ENCODE peak calls at places on chromosomes 2 and 18, in seven cellular contexts. F, S, W, Z, E, H and M are unnamed samples.
A peak's percentile ranks its signal among the peaks of the same experiment; 100 is the strongest.

GRCh38 chr2:113370030-113370429 is 67.5 kb upstream of the ZNG1B start:
- DNase-seq in E (no peak), S (no peak), H (no peak), Z (no peak), F (no peak), W (no peak), M (peak; percentile 4)

GRCh38 chr2:42793314-42794270 is 1.2 kb upstream of the HAAO start:
- DNase-seq in Z (peak; percentile 31), H (peak; percentile 51), E (no peak), W (no peak), S (no peak), F (no peak), M (no peak)

GRCh38 chr18:75164479-75164878 is 44.5 kb downstream of the PTGR3 start:
- DNase-seq in H (no peak), F (no peak), W (no peak), S (no peak), E (no peak), Z (no peak), M (no peak)

GRCh38 chr2:16654775-16655456 is 10.7 kb downstream of the CYRIA start:
- DNase-seq in H (no peak), Z (no peak), W (no peak), F (no peak), E (no peak), S (no peak), M (no peak)

GRCh38 chr2:72915907-72916742 is 1.2 kb upstream of the EMX1 start:
- DNase-seq in Z (no peak), S (no peak), W (peak; percentile 43), F (peak; percentile 60), H (no peak), E (no peak), M (peak; percentile 58)

GRCh38 chr2:72755647-72756423 is 70.0 kb downstream of the EXOC6B start:
- DNase-seq in S (peak; percentile 40), E (peak; percentile 50), F (peak; percentile 8), W (no peak), Z (peak; percentile 46), H (no peak), M (no peak)

GRCh38 chr2:10883880-10884529 is 27.7 kb upstream of the KCNF1 start:
- DNase-seq in Z (no peak), H (no peak), W (no peak), S (no peak), E (no peak), F (no peak), M (no peak)

GRCh38 chr18:48718251-48718959 is 179.6 kb downstream of the CTIF start:
- DNase-seq in S (no peak), W (no peak), E (no peak), H (no peak), Z (no peak), F (no peak), M (no peak)

GRCh38 chr2:226995625-226996041 is 159.8 kb downstream of the RHBDD1 start:
- DNase-seq in H (no peak), W (peak; percentile 62), E (no peak), F (peak; percentile 46), Z (no peak), S (no peak), M (peak; percentile 97)

GRCh38 chr2:217366996-217367395 is 507.1 kb upstream of the TNP1 start:
- DNase-seq in E (no peak), F (no peak), Z (no peak), S (no peak), H (no peak), W (no peak), M (peak; percentile 84)

GRCh38 chr2:237876951-237877491 is 17.6 kb downstream of the RAMP1 start:
- DNase-seq in E (peak; percentile 16), F (no peak), S (no peak), Z (no peak), H (no peak), W (no peak), M (no peak)

GRCh38 chr2:230924092-230924469 is 961 bp downstream of the GPR55 start:
- DNase-seq in F (no peak), W (no peak), E (no peak), S (no peak), H (no peak), Z (no peak), M (no peak)

GRCh38 chr2:186946896-186947467 is 98.0 kb upstream of the ZSWIM2 start:
- DNase-seq in E (no peak), S (no peak), H (no peak), W (no peak), Z (no peak), F (no peak), M (no peak)

GRCh38 chr18:23311346-23312103 is 141.6 kb upstream of the RIOK3 start:
- DNase-seq in E (peak; percentile 64), H (no peak), S (no peak), F (no peak), W (no peak), Z (peak; percentile 76), M (peak; percentile 76)